ENCODE peak calls at places on chromosomes 12 and 14, in seven cellular contexts. M is naive thymus-derived CD4-positive, alpha-beta T cell; S is thyroid gland; J is neural progenitor cell; X is CD8-positive, alpha-beta memory T cell; L is MM.1S; C is lower lobe of right lung. I is an unnamed sample.
A peak's percentile ranks its signal among the peaks of the same experiment; 100 is the strongest.

GRCh38 chr12:2273288-2273687 is 220.5 kb downstream of the CACNA1C start:
- DNase-seq in M (no peak), S (no peak), J (peak; percentile 24), X (no peak), L (no peak), C (no peak), I (no peak)

GRCh38 chr12:22527999-22528398 is 16.3 kb downstream of the C2CD5 start:
- DNase-seq in M (no peak), S (no peak), J (no peak), X (no peak), L (no peak), C (no peak), I (no peak)

GRCh38 chr14:106377432-106377831 is 851.0 kb downstream of the TMEM121 start:
- DNase-seq in M (no peak), S (no peak), J (no peak), X (no peak), L (no peak), C (no peak), I (no peak)

GRCh38 chr12:55745361-55746146 is 2.6 kb downstream of the GDF11 start:
- DNase-seq in M (no peak), S (no peak), J (peak; percentile 96), X (no peak), L (no peak), C (no peak), I (no peak)

GRCh38 chr12:31362115-31362758 is 36.3 kb upstream of the SINHCAF start:
- DNase-seq in M (no peak), S (peak; percentile 5), J (peak; percentile 72), X (no peak), L (peak; percentile 75), C (no peak), I (no peak)

GRCh38 chr14:72598328-72598727 is 295.6 kb downstream of the DPF3 start:
- DNase-seq in M (no peak), S (no peak), J (no peak), X (no peak), L (no peak), C (no peak), I (no peak)

GRCh38 chr12:5487971-5488955 is 56.4 kb downstream of the NTF3 start:
- DNase-seq in M (no peak), S (no peak), J (no peak), X (no peak), L (no peak), C (no peak), I (no peak)

GRCh38 chr12:98863167-98863566 is 218.1 kb downstream of the APAF1 start:
- DNase-seq in M (no peak), S (no peak), J (peak; percentile 57), X (no peak), L (no peak), C (no peak), I (no peak)

GRCh38 chr12:11953523-11953922 is 117.2 kb upstream of the BCL2L14 start:
- DNase-seq in M (no peak), S (peak; percentile 49), J (no peak), X (no peak), L (no peak), C (no peak), I (no peak)

GRCh38 chr12:58529897-58530296 is 390.4 kb downstream of the LRIG3 start:
- DNase-seq in M (no peak), S (no peak), J (no peak), X (no peak), L (no peak), C (no peak), I (no peak)

GRCh38 chr12:49008943-49009342 is 9.6 kb downstream of the PRKAG1 start:
- DNase-seq in M (no peak), S (no peak), J (no peak), X (no peak), L (no peak), C (no peak), I (no peak)

GRCh38 chr12:46908236-46908935 is 82.6 kb upstream of the SLC38A4 start:
- DNase-seq in M (no peak), S (no peak), J (no peak), X (no peak), L (no peak), C (no peak), I (no peak)

GRCh38 chr14:30389134-30389900 is 169.6 kb upstream of the G2E3 start:
- DNase-seq in M (no peak), S (peak; percentile 96), J (no peak), X (no peak), L (no peak), C (no peak), I (no peak)

GRCh38 chr12:76680940-76681339 is 83.0 kb upstream of the ZDHHC17 start:
- DNase-seq in M (no peak), S (no peak), J (no peak), X (no peak), L (no peak), C (no peak), I (no peak)

GRCh38 chr12:89821901-89822300 is 113.3 kb upstream of the ATP2B1 start:
- DNase-seq in M (no peak), S (no peak), J (no peak), X (no peak), L (no peak), C (no peak), I (no peak)

GRCh38 chr12:89826468-89826867 is 117.8 kb upstream of the ATP2B1 start:
- DNase-seq in M (no peak), S (no peak), J (no peak), X (no peak), L (no peak), C (no peak), I (no peak)

GRCh38 chr12:89827592-89827991 is 119.0 kb upstream of the ATP2B1 start:
- DNase-seq in M (no peak), S (no peak), J (peak; percentile 61), X (no peak), L (no peak), C (no peak), I (no peak)

GRCh38 chr12:89825591-89826449 is 117.2 kb upstream of the ATP2B1 start:
- DNase-seq in M (no peak), S (no peak), J (no peak), X (no peak), L (no peak), C (no peak), I (no peak)

DNA sequence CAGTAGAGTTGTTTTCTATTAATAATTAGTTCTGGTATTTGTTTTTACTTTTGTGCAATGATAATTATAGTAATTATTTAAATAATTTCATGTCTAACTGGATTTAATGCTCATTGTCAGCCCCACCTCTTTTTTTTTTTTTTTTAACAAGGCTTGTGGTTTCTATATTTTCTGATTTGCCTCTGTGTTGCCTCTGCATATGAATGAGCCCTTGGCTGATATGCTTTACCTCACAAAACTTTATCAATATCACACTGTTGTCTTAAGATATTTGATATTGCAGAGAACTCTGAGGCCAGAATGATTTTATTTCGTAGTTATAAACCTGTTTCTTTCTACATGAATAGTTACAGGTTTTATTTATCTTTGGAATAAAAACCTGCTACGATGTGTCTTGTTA is 116.2 kb upstream of the ATP2B1 start:
- DNase-seq in M (no peak), S (no peak), J (no peak), X (no peak), L (no peak), C (no peak), I (no peak)
- H3K4me1 ChIP-seq in M (no peaks in the 10 kb centered on the region), S (no peaks in the 10 kb centered on the region), J (peaks cover 10% of the 10 kb centered on the region), X (no peaks in the 10 kb centered on the region), L (no peaks in the 10 kb centered on the region), C (no peaks in the 10 kb centered on the region), I (no peaks in the 10 kb centered on the region)

DNA sequence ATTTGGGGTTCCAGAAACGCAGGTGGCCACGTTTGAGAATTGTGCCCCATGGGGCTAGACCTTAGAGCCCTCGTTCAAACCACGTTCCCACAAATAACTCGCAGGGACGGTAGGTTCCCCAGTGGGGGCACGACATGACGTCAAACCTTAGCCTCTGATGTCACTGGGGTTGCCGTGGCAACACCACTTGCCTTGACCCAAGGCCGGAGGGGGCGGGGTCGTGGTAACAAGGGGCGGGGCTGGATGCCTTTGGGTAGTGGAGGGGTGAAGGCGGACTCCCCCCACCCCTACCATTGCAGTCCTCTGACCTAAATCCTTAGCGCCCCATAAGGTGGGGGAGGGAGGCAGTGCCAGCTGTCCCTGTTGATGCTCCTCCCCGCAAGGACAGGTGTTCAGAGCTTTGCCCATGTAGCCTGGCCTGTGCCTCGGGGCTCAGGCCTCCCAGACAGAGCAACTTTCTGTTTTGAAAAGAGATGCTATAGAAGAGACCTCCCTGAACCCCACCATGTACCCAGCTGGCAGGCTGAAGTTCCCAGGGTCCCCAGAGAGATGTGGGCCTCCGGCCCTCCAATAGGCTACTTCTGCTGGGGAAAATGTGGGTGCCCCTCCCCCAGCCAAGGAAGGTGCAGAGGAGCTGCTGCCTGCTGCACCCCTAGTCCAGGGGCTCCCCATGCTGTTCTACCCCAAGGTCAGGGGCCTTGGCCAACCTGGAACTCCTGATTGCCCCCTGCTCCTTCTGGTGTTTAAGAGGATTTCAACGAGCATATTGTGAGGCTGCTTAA is 1.9 kb downstream of the FAM222A start:
- DNase-seq in M (no peak), S (no peak), J (peak; percentile 69), X (peak; percentile 60), L (peak; percentile 6), C (no peak), I (peak; percentile 6)
- H3K4me3 ChIP-seq in M (no peak overlapping the region), S (no peak overlapping the region), J (peak overlapping the region; percentile 91), X (no peak overlapping the region), L (no peak overlapping the region), C (peak overlapping the region; percentile 77), I (no peak overlapping the region)

DNA sequence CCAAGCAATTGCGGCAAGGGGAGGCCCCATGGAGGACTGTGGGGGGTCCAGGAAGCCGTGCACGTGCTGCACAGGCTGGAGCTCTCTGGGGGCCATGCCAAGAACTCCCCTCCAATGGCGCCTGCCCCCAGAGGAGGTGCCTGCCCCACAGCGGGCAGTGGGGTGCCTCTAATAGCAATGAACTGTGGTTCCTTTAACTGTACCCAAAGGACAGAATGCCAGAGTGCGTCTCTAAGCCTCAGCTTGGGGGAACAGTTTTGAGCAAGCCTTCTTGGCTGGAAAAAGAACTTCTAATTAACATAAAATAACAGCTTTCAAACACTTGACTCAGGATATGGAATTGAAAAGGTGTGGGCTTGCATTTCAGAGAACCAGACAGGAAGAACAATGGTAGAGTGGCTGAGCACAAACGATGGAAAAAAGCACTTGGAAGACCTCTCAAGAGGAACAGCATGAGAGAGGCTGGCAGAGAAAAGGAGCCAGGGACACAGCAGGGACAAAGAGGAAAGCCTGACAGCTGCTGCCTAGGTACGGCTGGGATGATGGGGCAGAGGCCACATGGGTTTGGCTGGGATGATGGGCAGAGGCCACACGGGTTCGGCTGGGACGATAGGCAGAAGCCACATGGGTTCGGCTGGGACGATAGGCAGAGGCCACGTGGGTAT is 195.6 kb downstream of the TTC7B start:
- DNase-seq in M (no peak), S (peak; percentile 73), J (no peak), X (no peak), L (no peak), C (no peak), I (no peak)
- H3K27ac ChIP-seq in M (no peak overlapping the region), S (peak overlapping the region; percentile 21), J (no peak overlapping the region), X (no peak overlapping the region), L (no peak overlapping the region), C (no peak overlapping the region), I (no peak overlapping the region)

GRCh38 chr12:57130941-57131340 is 2.7 kb downstream of the LRP1 start:
- DNase-seq in M (no peak), S (no peak), J (no peak), X (peak; percentile 16), L (no peak), C (no peak), I (no peak)

GRCh38 chr12:57127101-57127709 is 1.1 kb upstream of the LRP1 start:
- DNase-seq in M (no peak), S (peak; percentile 90), J (peak; percentile 88), X (peak; percentile 57), L (peak; percentile 56), C (peak; percentile 86), I (peak; percentile 9)

GRCh38 chr12:57127710-57128518 is at the start of gene LRP1:
- DNase-seq in M (peak; percentile 63), S (peak; percentile 86), J (peak; percentile 91), X (peak; percentile 85), L (peak; percentile 62), C (peak; percentile 87), I (peak; percentile 68)

GRCh38 chr12:57128519-57129247 is 400 bp downstream of the LRP1 start:
- DNase-seq in M (no peak), S (no peak), J (peak; percentile 73), X (no peak), L (no peak), C (no peak), I (no peak)

GRCh38 chr12:57129311-57130288 is 1.3 kb downstream of the LRP1 start:
- DNase-seq in M (no peak), S (no peak), J (peak; percentile 39), X (peak; percentile 39), L (no peak), C (no peak), I (no peak)
- H3K4me1 ChIP-seq in M (peaks cover 6% of the 10 kb centered on the region), S (peaks cover 21% of the 10 kb centered on the region), J (peaks cover 38% of the 10 kb centered on the region), X (peaks cover 11% of the 10 kb centered on the region), L (peaks cover 9% of the 10 kb centered on the region), C (peaks cover 59% of the 10 kb centered on the region), I (peaks cover 14% of the 10 kb centered on the region)

I was measured in effector memory CD4-positive, alpha-beta T cell.